ENCODE peak calls at places on chromosomes 5 and 9, in ten cellular contexts. O is NT2/D1, K is IMR-90, C is neural progenitor cell, W is K562, U is MM.1S, B is kidney, M is mammary epithelial cell, J is GM12878, I is GM23248. X is an unnamed sample.

GRCh38 chr5:35672995-35673394 is 55.3 kb downstream of the SPEF2 start:
- DNase-seq in M (no peak), K (no peak), I (no peak), B (no peak), O (no peak), C (no peak), W (no peak), U (no peak), J (no peak), X (peak)

GRCh38 chr9:11933926-11934325 is 759.3 kb upstream of the TYRP1 start:
- DNase-seq in U (no peak), J (no peak), O (no peak), K (peak), M (no peak), W (no peak), I (peak), B (no peak), C (no peak), X (no peak)

GRCh38 chr9:91247278-91247677 is 114.4 kb downstream of the AUH start:
- DNase-seq in K (no peak), M (no peak), B (no peak), J (no peak), C (peak), O (no peak), I (no peak), W (no peak), U (no peak), X (no peak)

GRCh38 chr5:125317546-125317995 is 571.1 kb upstream of the ZNF608 start:
- DNase-seq in K (peak), I (no peak), C (peak), O (no peak), B (no peak), M (no peak), W (no peak), J (no peak), U (no peak), X (no peak)

GRCh38 chr9:89622933-89623861 is 18.4 kb downstream of the GADD45G start:
- DNase-seq in M (no peak), I (no peak), U (no peak), B (no peak), C (peak), J (no peak), K (no peak), O (no peak), W (no peak), X (no peak)

GRCh38 chr9:127776919-127777280 is 1.6 kb downstream of the SH2D3C start:
- DNase-seq in O (no peak), J (no peak), U (peak), I (no peak), B (no peak), M (no peak), C (no peak), W (no peak), K (no peak), X (no peak)

GRCh38 chr5:133603711-133604110 is 8.6 kb downstream of the FSTL4 start:
- DNase-seq in J (no peak), K (no peak), U (no peak), C (no peak), W (no peak), O (no peak), M (no peak), I (no peak), B (no peak), X (no peak)

GRCh38 chr9:97840521-97840920 is 12.5 kb upstream of the FOXE1 start:
- DNase-seq in U (no peak), I (no peak), K (peak), B (no peak), O (no peak), W (no peak), J (no peak), C (no peak), M (peak), X (no peak)

GRCh38 chr5:149129181-149129580 is 12.1 kb upstream of the ABLIM3 start:
- DNase-seq in K (peak), B (no peak), U (no peak), W (no peak), J (no peak), C (no peak), O (no peak), I (peak), M (peak), X (no peak)

GRCh38 chr5:91103353-91104061 is 279.6 kb downstream of the ARRDC3 start:
- DNase-seq in C (no peak), K (peak), M (peak), O (no peak), I (peak), B (no peak), U (no peak), J (no peak), W (no peak), X (no peak)

GRCh38 chr9:22682536-22683392 is 236.1 kb downstream of the DMRTA1 start:
- DNase-seq in C (no peak), M (peak), B (no peak), W (no peak), I (peak), O (no peak), J (no peak), K (peak), U (peak), X (no peak)

GRCh38 chr9:23754551-23754950 is 71.5 kb downstream of the ELAVL2 start:
- DNase-seq in I (no peak), B (no peak), M (peak), U (no peak), O (no peak), W (no peak), K (no peak), C (no peak), J (no peak), X (no peak)

GRCh38 chr9:137680445-137681358 is 61.9 kb downstream of the EHMT1 start:
- DNase-seq in M (no peak), U (no peak), J (no peak), K (no peak), I (no peak), O (no peak), W (peak), C (no peak), B (no peak), X (peak)

GRCh38 chr5:135697959-135698345 is 119.2 kb upstream of the CXCL14 start:
- DNase-seq in M (no peak), J (no peak), I (no peak), C (no peak), O (no peak), B (no peak), U (no peak), W (no peak), K (no peak), X (peak)

GRCh38 chr5:72237415-72237814 is 82.6 kb downstream of the MRPS27 start:
- DNase-seq in B (no peak), M (no peak), K (no peak), J (no peak), W (peak), U (no peak), I (peak), O (no peak), C (no peak), X (no peak)

GRCh38 chr5:176827736-176828415 is 17.5 kb downstream of the UNC5A start:
- DNase-seq in U (no peak), B (no peak), C (no peak), O (no peak), K (no peak), W (no peak), I (no peak), J (no peak), M (no peak), X (no peak)
- H3K4me3 ChIP-seq in U (no peak), B (no peak), C (no peak), O (no peak), K (no peak), W (no peak), I (no peak), J (no peak), M (no peak), X (no peak)

DNA sequence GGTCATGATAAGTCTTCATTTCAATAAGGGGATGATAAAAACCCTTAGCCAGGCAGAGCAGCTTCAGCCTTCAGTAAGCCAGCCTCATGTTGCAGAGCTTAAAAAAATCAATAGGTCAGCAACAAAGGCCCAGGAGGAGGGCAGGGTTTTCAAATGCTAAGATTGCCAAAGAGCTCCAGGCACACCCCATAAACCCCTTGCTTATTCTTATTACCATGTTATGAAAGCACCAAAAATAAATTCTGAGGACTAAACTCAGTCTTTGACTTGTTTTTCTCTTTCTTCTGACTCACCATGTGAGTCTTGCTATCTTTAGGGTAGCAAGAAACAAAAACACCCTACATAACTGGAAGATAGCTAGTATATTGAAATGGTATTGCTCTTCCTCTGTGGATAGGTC is 317.1 kb downstream of the KCTD16 start:
- DNase-seq in C (peak), B (no peak), I (peak), J (no peak), O (no peak), K (no peak), U (no peak), W (no peak), M (no peak), X (no peak)
- H3K9ac ChIP-seq in C (no peak), B (no peak), I (no peak), J (no peak), O (no peak), K (no peak), U (no peak), W (no peak), M (no peak), X (no peak)

DNA sequence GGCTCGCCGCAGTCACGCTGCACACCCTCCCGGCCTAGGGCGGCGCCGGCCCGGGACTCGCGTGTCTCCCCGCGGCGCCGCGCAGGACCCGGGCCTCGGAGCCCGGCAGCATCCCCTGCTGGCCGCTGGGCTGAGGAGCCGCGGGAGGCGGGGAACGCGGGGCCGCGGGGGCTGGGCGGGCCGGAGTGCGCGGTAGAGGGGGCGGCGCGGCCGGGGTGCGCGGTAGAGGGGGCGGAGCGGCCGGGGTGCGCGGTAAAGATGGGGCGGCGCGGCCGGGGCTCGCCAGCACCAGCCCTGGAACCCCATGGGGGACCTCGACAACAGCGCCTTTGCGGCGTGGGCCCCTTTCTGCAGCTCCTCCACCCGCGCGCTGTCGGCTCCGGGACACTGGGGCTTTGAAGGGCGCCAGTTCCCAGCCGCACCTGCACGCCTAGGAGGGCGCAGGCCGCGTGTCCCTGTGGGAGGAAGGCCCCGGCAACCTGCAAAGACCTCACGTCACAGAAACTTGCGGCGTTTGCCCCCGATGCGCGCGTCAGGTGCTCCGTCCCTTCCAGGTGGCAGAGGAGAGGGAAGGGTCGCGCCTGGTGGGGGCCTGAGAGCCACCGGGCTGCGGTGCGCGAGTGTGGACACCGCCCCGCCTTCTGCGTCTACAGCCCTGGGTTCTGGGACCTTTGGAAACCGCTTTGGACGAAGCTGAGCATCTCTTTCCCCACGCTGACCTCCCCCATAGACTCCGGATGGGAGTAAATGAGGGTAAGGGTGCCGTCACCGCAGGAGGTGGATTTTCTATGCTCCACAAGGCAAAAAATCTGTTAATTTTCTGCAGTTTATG is 49.6 kb downstream of the NSUN2 start:
- DNase-seq in O (no peak), B (no peak), K (no peak), C (peak), J (no peak), M (no peak), I (peak), W (peak), U (peak), X (peak)
- H3K4me3 ChIP-seq in O (peak), B (peak), K (peak), C (peak), J (no peak), M (no peak), I (peak), W (peak), U (peak), X (peak)

DNA sequence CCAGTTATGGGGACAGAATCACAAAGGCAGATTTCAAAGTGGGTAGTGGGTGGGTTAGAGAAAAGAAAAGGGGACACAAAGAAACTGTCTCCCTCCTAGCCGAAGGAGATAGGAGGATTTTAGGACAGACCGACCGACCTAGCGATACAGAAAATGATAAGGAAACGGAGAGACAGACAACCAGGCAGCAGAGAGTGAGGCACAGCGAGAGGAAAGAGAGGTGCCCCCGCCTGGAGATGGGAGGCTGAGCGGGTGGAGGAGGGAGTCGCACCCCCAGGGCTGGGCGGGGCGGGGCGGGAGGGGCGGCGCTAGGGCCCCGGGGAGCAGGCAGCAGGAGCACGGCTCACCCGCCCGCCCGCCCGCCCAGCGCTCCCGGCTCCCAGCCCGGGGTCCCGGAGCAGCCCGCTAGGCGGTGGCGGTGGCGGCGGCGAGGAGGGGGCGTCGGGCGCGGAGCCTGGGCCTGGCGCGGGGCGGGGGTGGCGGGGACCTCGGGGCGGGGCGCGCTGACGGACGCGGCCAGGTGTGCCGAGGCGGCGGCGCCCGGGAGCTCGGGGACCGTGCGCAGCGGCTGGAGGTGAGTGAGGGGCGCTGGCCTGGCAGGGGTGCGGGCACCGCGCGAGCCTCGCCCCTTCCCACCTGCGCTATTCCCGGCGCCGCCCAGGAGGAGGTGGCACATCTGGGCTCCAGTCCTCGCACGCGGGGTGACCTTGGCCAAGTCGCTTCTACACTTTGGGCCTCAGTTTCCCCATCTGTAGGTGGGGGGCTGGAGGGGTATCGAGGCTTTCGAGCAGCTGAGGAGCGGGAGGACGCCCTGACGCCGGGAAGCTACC is 15.9 kb upstream of the SYNPO start:
- DNase-seq in M (no peak), B (no peak), I (peak), U (no peak), J (no peak), W (peak), O (no peak), K (no peak), C (peak), X (peak)
- H3K9ac ChIP-seq in M (no peak), B (peak), I (peak), U (no peak), J (peak), W (peak), O (peak), K (peak), C (no peak), X (no peak)

X was measured in endodermal cell.